ENCODE peak calls at places on chromosome 6, in eight cellular contexts. D is cardiac fibroblast; K is psoas muscle; N is lower lobe of right lung; G is progenitor cell of endocrine pancreas; Y is CD8-positive, alpha-beta T cell; Z is endodermal cell; X is IMR-90. M is an unnamed sample.

GRCh38 chr6:86511962-86512361 is 425.4 kb upstream of the HTR1E start:
- DNase-seq in D (no peak), K (no peak), N (no peak), G (no peak), Y (no peak), Z (no peak), X (no peak), M (no peak)

GRCh38 chr6:153167026-153167891 is 36.2 kb upstream of the RGS17 start:
- DNase-seq in D (peak), K (no peak), N (no peak), G (no peak), Y (no peak), Z (no peak), X (peak), M (peak)

GRCh38 chr6:152603911-152604310 is 33.3 kb downstream of the SYNE1 start:
- DNase-seq in D (no peak), K (no peak), N (no peak), G (no peak), Y (no peak), Z (no peak), X (no peak), M (no peak)

GRCh38 chr6:52929321-52930164 is 20.0 kb upstream of the GSTA3 start:
- DNase-seq in D (peak), K (no peak), N (no peak), G (no peak), Y (no peak), Z (no peak), X (peak), M (peak)

GRCh38 chr6:145783796-145784195 is 30.8 kb downstream of the FBXO30 start:
- DNase-seq in D (no peak), K (no peak), N (no peak), G (no peak), Y (no peak), Z (no peak), X (no peak), M (no peak)

GRCh38 chr6:11747021-11747420 is 31.6 kb downstream of the ADTRP start:
- DNase-seq in D (no peak), K (no peak), N (no peak), G (no peak), Y (no peak), Z (no peak), X (no peak), M (no peak)

GRCh38 chr6:75693534-75693933 is 55.5 kb upstream of the MYO6 start:
- DNase-seq in D (peak), K (no peak), N (no peak), G (no peak), Y (no peak), Z (no peak), X (peak), M (peak)

GRCh38 chr6:168915242-168915641 is 338.4 kb downstream of the THBS2 start:
- DNase-seq in D (no peak), K (no peak), N (no peak), G (no peak), Y (no peak), Z (peak), X (no peak), M (no peak)

GRCh38 chr6:7137335-7138106 is 29.8 kb downstream of the RREB1 start:
- DNase-seq in D (peak), K (peak), N (no peak), G (no peak), Y (peak), Z (peak), X (peak), M (peak)

DNA sequence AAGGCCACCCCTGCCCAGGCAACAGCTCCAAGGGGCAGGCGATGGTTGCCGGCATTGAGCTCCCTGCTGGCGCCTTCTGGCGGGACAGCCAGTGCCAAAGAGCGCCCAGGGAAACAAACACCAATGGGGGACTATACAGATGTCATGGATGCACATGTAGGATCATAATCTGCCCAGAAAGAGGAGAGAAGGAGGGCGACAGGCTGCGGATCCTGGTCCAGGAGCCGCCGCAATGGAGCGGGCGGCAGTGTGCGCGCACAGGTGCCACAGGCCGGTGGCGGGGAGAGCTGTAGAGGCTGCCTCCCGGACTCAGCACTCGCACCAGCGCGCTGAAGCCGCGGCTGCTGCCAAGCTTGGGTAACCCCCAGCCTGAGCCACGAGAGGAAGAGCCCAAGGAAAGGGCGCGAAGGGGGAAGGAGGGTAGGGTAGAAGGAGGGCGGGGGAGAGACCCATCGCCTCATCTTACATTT is 418 bp upstream of the FUT9 start:
- DNase-seq in D (no peak), K (no peak), N (no peak), G (peak), Y (no peak), Z (peak), X (no peak), M (no peak)
- TF ChIP-seq CTCF in D (no peak), K (no peak), N (no peak), G (peak), Y (no peak), Z (peak), X (no peak), M (no peak)

GRCh38 chr6:167651251-167652041 is 175.3 kb upstream of the AFDN start:
- DNase-seq in D (no peak), K (no peak), N (no peak), G (no peak), Y (no peak), Z (no peak), X (no peak), M (no peak)
- TF ChIP-seq CTCF in D (no peak), K (no peak), N (no peak), G (no peak), Y (no peak), Z (no peak), X (no peak), M (no peak)

DNA sequence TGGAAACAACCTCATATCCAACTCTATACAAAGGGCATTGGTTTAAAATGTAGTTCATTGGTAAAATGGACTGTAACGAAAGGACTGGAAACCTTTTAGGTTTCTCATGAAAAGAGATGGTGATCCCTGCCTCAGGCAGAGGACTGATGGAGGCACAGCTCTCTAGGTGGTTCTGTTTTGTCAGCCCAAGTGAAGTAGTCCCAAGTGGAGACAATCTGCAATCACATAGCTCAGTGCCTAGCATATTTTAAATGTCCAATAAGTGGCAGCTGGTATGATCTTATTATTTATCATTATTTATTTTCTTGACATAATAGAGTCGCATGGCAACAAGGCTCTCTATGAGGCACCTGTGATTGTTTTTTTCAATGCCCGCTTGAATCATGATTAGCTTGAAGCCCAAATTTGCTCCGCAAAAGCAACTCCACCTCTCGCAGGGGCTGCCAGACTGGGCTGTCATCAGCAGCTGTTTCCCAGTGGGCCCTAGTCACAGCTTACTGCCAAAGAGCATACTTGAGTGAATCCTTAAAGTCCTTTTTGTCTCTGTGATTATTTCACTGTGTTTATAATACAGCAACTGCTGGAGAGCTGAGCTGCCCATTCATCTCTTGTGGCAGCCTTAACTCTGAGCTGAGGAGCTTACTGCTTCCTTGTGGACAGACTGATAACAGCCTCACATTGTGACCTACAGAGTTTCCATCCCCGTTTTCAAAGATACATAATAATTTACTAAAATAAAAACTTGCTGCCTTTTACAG is 19.7 kb upstream of the ENPP1 start:
- DNase-seq in D (no peak), K (peak), N (no peak), G (no peak), Y (no peak), Z (peak), X (peak), M (no peak)
- TF ChIP-seq CTCF in D (peak), K (no peak), N (no peak), G (no peak), Y (no peak), Z (peak), X (peak), M (no peak)

DNA sequence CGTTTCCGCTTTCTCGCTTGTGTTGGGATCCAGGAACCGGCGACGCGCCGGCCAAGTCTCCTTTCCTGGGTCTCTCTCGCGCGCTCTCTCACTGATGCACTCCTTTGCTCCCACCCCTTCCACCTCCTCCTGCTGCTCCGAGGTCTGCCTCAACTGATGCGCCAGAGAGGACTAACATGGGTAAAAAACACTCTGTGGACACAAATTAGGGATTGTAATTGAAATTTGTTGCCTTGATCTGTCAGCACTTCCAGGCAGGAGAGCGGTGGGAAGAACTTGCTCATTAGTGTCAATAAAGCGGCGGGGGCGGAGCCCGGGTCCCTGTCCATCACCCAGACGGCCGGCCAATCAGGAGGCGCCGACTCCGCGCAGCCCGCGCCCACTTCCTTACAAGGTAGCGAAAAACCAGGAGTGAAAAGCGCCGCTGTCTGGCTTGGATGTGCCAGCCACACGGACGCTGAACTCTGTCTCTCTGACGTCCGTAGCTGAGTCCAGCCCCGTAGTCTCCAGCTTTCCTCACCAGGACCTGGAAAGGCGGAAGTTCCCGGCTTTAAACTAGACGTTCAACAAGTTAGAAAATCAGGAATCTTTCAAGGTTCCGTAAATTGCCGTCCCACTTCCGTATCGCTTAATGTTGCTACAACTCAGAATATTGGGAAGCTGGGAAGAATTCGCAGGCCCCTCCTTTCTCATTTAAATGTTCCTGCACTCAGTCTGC is at the start of gene TBX18:
- DNase-seq in D (peak), K (peak), N (peak), G (peak), Y (no peak), Z (peak), X (peak), M (no peak)
- TF ChIP-seq CTCF in D (no peak), K (no peak), N (no peak), G (no peak), Y (no peak), Z (no peak), X (no peak), M (no peak)

GRCh38 chr6:170044836-170045562 is 245.9 kb downstream of the DLL1 start:
- DNase-seq in D (no peak), K (no peak), N (peak), G (no peak), Y (no peak), Z (no peak), X (no peak), M (no peak)

GRCh38 chr6:170043881-170044790 is 246.7 kb downstream of the DLL1 start:
- DNase-seq in D (no peak), K (no peak), N (no peak), G (no peak), Y (no peak), Z (no peak), X (no peak), M (no peak)

GRCh38 chr6:170042596-170043118 is 248.2 kb downstream of the DLL1 start:
- DNase-seq in D (no peak), K (no peak), N (no peak), G (no peak), Y (no peak), Z (no peak), X (no peak), M (no peak)

GRCh38 chr6:170042086-170042485 is 248.8 kb downstream of the DLL1 start:
- DNase-seq in D (no peak), K (no peak), N (no peak), G (no peak), Y (no peak), Z (no peak), X (no peak), M (no peak)

DNA sequence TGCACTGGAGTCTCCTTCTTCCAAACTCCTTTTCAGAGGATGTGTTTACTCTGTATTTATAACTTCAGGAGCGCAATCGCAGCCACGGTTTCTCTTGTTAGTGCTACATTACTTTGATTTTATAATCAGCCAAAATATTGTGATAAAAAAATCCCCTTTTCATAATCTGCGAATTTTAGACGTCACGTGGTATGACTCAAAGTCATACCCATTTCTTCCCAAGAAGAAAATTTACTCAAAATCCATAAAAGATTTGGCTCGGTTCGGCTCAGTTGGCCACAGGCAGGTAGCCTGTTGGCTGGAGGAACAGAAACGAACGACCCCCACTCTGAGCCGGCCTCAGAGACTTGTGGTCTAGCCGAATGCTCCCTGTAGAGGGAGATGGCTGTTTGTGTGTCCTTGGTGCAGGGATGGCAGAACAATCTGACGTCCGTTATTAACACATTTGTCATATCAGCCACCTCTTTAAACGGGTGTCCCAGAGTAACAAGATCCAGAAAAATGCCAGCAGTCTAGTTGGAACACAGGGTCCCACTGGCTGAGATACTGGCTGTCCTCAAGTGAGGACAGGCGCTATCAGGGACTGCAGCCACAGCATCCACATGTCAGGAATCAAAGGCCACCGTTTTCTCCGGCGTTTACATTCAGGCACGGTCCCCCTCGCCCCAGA is 247.6 kb downstream of the DLL1 start:
- DNase-seq in D (no peak), K (no peak), N (no peak), G (no peak), Y (no peak), Z (no peak), X (no peak), M (no peak)
- TF ChIP-seq CTCF in D (no peak), K (peak), N (no peak), G (no peak), Y (no peak), Z (no peak), X (no peak), M (no peak)